ENCODE peak calls at places on chromosomes 16 and 17, in four cellular contexts. N is SJSA1, M is hepatocyte, J is tibial artery. Z is an unnamed sample. For H3K9me3, the result is how much of the 10 kb centered on the place peaks cover.

GRCh38 chr16:27114006-27114405 is 47.3 kb downstream of the C16orf82 start:
- DNase-seq in N (no peak), M (no peak), J (no peak), Z (no peak)

GRCh38 chr16:30903002-30903401 is 6.6 kb downstream of the CTF1 start:
- DNase-seq in N (no peak), M (peak), J (no peak), Z (no peak)

GRCh38 chr16:50552476-50553101 is 4.4 kb downstream of the NKD1 start:
- DNase-seq in N (no peak), M (no peak), J (no peak), Z (no peak)

GRCh38 chr17:60169921-60170817 is 20.4 kb downstream of the CA4 start:
- DNase-seq in N (no peak), M (peak), J (no peak), Z (no peak)

GRCh38 chr16:29678691-29679267 is at the start of gene QPRT:
- DNase-seq in N (no peak), M (peak), J (no peak), Z (peak)

GRCh38 chr16:23469814-23470213 is 16.8 kb upstream of the COG7 start:
- DNase-seq in N (no peak), M (no peak), J (no peak), Z (no peak)

GRCh38 chr16:5693426-5693825 is 595.8 kb upstream of the EEF2KMT start:
- DNase-seq in N (no peak), M (no peak), J (no peak), Z (no peak)

GRCh38 chr17:18037482-18037881 is 1.5 kb downstream of the ATPAF2 start:
- DNase-seq in N (no peak), M (no peak), J (no peak), Z (no peak)

GRCh38 chr17:63132509-63132911 is 166.5 kb downstream of the TANC2 start:
- DNase-seq in N (no peak), M (no peak), J (no peak), Z (no peak)

GRCh38 chr16:69924041-69924775 is 26.9 kb upstream of the CLEC18A start:
- DNase-seq in N (no peak), M (no peak), J (no peak), Z (peak)

GRCh38 chr16:69049146-69049545 is 56.3 kb upstream of the HAS3 start:
- DNase-seq in N (peak), M (no peak), J (no peak), Z (no peak)

GRCh38 chr17:1908699-1909309 is 79.0 kb downstream of the RPA1 start:
- DNase-seq in N (peak), M (peak), J (peak), Z (peak)

GRCh38 chr17:31524926-31525800 is 133.7 kb downstream of the RAB11FIP4 start:
- DNase-seq in N (peak), M (peak), J (peak), Z (peak)

GRCh38 chr16:4800290-4801041 is 2.0 kb downstream of the ROGDI start:
- DNase-seq in N (no peak), M (no peak), J (no peak), Z (peak)

GRCh38 chr17:43006639-43007551 is at the start of gene IFI35:
- DNase-seq in N (peak), M (peak), J (peak), Z (peak)

GRCh38 chr17:43701318-43701743 is 39.6 kb upstream of the MEOX1 start:
- DNase-seq in N (peak), M (no peak), J (no peak), Z (no peak)

GRCh38 chr17:57879437-57880085 is 29.7 kb upstream of the MRPS23 start:
- DNase-seq in N (no peak), M (peak), J (no peak), Z (no peak)

GRCh38 chr17:66580601-66581385 is 254.1 kb upstream of the CACNG5 start:
- DNase-seq in N (peak), M (peak), J (no peak), Z (peak)

GRCh38 chr17:40550608-40551007 is 14.7 kb downstream of the CCR7 start:
- DNase-seq in N (no peak), M (no peak), J (peak), Z (peak)

GRCh38 chr16:57358527-57359095 is at the start of gene CCL22:
- DNase-seq in N (no peak), M (no peak), J (no peak), Z (no peak)

GRCh38 chr16:58249780-58250478 is 44.9 kb downstream of the PRSS54 start:
- DNase-seq in N (peak), M (peak), J (peak), Z (peak)

GRCh38 chr17:73953206-73954033 is 250.1 kb upstream of the RPL38 start:
- DNase-seq in N (no peak), M (no peak), J (no peak), Z (no peak)

GRCh38 chr16:58026139-58026704 is 668 bp downstream of the MMP15 start:
- DNase-seq in N (no peak), M (peak), J (no peak), Z (peak)

GRCh38 chr17:36856921-36857381 is 80.3 kb upstream of the LHX1 start:
- DNase-seq in N (no peak), M (peak), J (no peak), Z (no peak)

GRCh38 chr17:70138309-70138865 is 30.9 kb upstream of the KCNJ2 start:
- DNase-seq in N (no peak), M (no peak), J (no peak), Z (no peak)

GRCh38 chr17:41894791-41895331 is 23.9 kb downstream of the ACLY start:
- DNase-seq in N (peak), M (no peak), J (no peak), Z (peak)

GRCh38 chr17:80429356-80430275 is 14.6 kb downstream of the ENDOV start:
- DNase-seq in N (no peak), M (no peak), J (no peak), Z (peak)

GRCh38 chr17:1774390-1775176 is 12.7 kb downstream of the SERPINF1 start:
- DNase-seq in N (no peak), M (no peak), J (no peak), Z (no peak)

GRCh38 chr17:5373112-5373511 is 46.4 kb downstream of the NUP88 start:
- DNase-seq in N (no peak), M (no peak), J (no peak), Z (no peak)

GRCh38 chr17:44105483-44105882 is 18.0 kb downstream of the HDAC5 start:
- DNase-seq in N (no peak), M (no peak), J (no peak), Z (no peak)

GRCh38 chr17:47878203-47879027 is 17.6 kb upstream of the SP2 start:
- DNase-seq in N (no peak), M (no peak), J (no peak), Z (no peak)

GRCh38 chr16:84737658-84738057 is 37.9 kb downstream of the USP10 start:
- DNase-seq in N (no peak), M (no peak), J (no peak), Z (no peak)

GRCh38 chr16:88854306-88855111 is 2.2 kb downstream of the GALNS start:
- DNase-seq in N (no peak), M (no peak), J (no peak), Z (no peak)

GRCh38 chr16:9014389-9014788 is 50.7 kb upstream of the USP7 start:
- DNase-seq in N (no peak), M (no peak), J (no peak), Z (no peak)

GRCh38 chr17:60129164-60129563 is 20.6 kb upstream of the CA4 start:
- DNase-seq in N (no peak), M (no peak), J (no peak), Z (no peak)

GRCh38 chr17:17851101-17851500 is 14.3 kb upstream of the SREBF1 start:
- DNase-seq in N (no peak), M (no peak), J (no peak), Z (no peak)

GRCh38 chr17:67751101-67752074 is 33.7 kb downstream of the NOL11 start:
- DNase-seq in N (no peak), M (no peak), J (no peak), Z (no peak)

DNA sequence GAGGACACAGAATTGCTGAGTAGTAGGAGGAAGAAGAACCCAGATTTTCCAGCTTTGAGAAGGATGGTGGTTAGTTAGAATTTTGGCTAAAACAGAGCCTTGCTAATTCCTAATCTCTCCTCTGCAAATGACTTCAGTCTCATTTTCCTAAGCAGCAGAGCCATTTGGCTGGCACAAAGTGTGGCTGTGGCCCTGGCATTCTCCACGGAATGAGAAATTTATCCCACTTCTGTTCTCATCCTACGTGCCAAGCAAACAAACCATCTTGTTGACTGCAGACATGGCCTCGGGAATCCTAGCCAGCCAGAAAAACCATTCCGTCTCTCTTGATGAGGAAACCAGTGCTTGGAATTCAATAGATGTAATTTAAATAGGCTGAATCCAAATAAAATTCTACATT is 34.0 kb upstream of the ELAC2 start:
- DNase-seq in N (no peak), M (no peak), J (no peak), Z (no peak)
- H3K9me3 ChIP-seq in N (under half), M (under half), J (under half), Z (under half)

GRCh38 chr16:12050361-12050760 is 73.8 kb downstream of the SNX29 start:
- DNase-seq in N (no peak), M (no peak), J (no peak), Z (no peak)

GRCh38 chr16:12043953-12044352 is 67.4 kb downstream of the SNX29 start:
- DNase-seq in N (no peak), M (no peak), J (no peak), Z (no peak)

GRCh38 chr16:12046651-12047050 is 70.1 kb downstream of the SNX29 start:
- DNase-seq in N (no peak), M (no peak), J (no peak), Z (no peak)
- H3K4me3 ChIP-seq in N (no peak), M (no peak), J (no peak), Z (no peak)

DNA sequence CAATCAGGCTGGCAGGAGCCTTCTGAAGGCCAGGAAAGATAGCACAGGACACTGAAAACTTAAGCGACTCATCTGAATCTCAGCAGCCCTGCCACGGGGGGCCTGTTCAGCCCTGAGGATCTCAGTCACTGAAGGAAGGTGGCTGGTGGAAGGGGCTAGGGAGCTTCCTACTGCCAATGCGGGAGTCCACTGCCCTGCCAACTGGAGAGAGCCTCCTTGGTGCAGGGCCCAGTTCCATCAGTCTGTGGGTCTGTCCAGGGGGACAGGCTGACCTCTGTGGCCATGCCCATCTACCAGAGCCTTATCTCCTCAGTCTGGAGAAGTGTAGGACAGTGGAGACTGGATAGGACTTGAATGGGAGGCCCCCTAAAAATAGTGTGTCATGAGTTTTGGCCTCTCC is 1851.6 kb downstream of the TP53TG3F start:
- DNase-seq in N (no peak), M (no peak), J (no peak), Z (no peak)
- H3K9me3 ChIP-seq in N (under half), M (under half), J (under half), Z (under half)

GRCh38 chr16:66408181-66409048 is 18.7 kb upstream of the BEAN1 start:
- DNase-seq in N (peak), M (peak), J (no peak), Z (no peak)

GRCh38 chr16:66405057-66405783 is 21.9 kb upstream of the BEAN1 start:
- DNase-seq in N (no peak), M (no peak), J (no peak), Z (no peak)

GRCh38 chr16:66403531-66404145 is 23.5 kb upstream of the BEAN1 start:
- DNase-seq in N (no peak), M (no peak), J (no peak), Z (no peak)

GRCh38 chr16:66409156-66409555 is 17.9 kb upstream of the BEAN1 start:
- DNase-seq in N (peak), M (no peak), J (no peak), Z (no peak)

GRCh38 chr16:66406534-66407368 is 20.3 kb upstream of the BEAN1 start:
- DNase-seq in N (peak), M (peak), J (peak), Z (peak)
- H3K4me3 ChIP-seq in N (peak), M (peak), J (peak), Z (peak)

GRCh38 chr17:75845058-75845711 is 981 bp upstream of the UNC13D start:
- DNase-seq in N (peak), M (peak), J (peak), Z (peak)

GRCh38 chr17:75842963-75843576 is 1.1 kb downstream of the UNC13D start:
- DNase-seq in N (no peak), M (no peak), J (no peak), Z (no peak)

GRCh38 chr17:75843577-75844529 is at the start of gene UNC13D:
- DNase-seq in N (no peak), M (no peak), J (no peak), Z (no peak)

GRCh38 chr17:75845933-75846700 is 1.9 kb upstream of the UNC13D start:
- DNase-seq in N (no peak), M (no peak), J (no peak), Z (no peak)

DNA sequence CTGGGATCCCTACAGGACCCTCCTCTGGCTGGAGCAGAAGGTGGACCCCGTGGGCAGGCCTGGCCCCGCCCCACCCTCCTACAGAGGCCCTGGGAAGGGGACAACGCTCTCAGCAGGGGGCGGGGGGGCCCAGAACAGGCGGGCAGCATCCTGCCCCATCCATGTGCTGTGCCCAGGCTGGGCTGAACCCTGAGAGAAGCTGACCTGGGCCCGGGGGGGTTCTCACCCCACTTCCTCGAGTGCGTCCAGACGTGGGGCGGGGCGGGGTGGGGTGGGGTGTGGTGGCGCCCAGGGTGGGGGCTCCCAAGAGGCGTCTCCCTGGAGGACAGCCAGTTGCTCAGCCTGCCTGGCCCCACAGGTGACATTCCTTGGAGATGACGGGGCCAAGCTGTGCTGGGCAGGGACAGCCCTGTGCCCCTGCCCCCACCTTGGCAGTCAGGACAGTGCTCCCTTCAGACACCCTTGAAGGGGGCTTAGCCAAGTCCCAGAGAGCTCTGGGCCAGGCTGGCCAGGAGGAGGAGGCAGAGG is 390 bp upstream of the UNC13D start:
- DNase-seq in N (no peak), M (peak), J (no peak), Z (peak)
- H3K9me3 ChIP-seq in N (under half), M (under half), J (under half), Z (under half)

DNA sequence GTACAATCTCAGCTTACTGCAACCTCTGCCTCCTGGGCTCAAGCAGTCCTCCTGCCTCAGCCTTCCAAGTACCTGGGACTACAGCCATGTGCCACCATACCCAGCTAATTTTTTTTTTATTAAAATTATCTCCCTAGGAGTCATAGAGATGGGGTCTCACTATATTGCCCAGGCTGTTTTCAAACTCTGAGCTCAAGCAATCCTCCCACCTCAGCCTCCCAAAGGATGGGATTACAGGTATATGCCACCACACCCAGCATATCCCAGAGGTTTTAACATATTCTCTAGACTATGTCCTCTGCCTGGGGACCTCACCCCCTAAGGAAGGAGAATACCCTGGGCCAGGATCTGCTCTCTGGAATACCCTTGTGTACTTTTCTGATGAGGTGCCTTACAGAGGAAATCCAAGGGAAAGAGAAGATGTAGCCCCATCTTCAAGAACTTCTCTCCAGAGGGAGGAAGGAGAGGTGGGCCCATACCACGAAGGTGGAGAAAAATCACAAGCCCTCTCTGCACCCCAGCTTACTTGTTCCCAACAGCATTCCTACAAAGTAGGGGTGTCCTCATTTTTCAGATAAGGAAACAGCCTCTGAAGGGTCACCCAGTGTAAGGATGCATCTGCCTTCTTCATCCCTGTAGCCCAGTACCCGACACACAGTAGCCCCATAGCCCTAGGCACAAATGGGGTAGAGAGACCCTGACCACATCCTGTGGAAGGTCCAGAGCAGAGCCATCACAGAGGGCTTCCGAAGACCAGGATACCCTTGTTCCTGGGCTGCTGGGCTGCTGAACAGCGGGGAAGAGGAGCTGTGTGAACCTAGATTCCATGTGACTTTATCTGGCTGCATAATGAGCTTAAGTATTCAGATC is 151.6 kb downstream of the SOCS1 start:
- DNase-seq in N (no peak), M (no peak), J (no peak), Z (no peak)
- H3K4me3 ChIP-seq in N (no peak), M (no peak), J (no peak), Z (no peak)